ENCODE peak calls at places on chromosomes 12 and 14, in four cellular contexts. T is H1, E is IMR-90, H is mesendoderm. C is an unnamed sample.

GRCh38 chr14:104137297-104138097 is 890 bp upstream of the KIF26A start:
- DNase-seq in T (peak; percentile 94), E (peak; percentile 4), H (peak; percentile 92), C (peak; percentile 84)

GRCh38 chr14:92542766-92543554 is 29.4 kb downstream of the RIN3 start:
- DNase-seq in T (no peak), E (no peak), H (no peak), C (no peak)

GRCh38 chr12:109130755-109131521 is 14.6 kb downstream of the ACACB start:
- DNase-seq in T (no peak), E (no peak), H (no peak), C (no peak)

GRCh38 chr12:66620026-66620425 is 58.9 kb downstream of the GRIP1 start:
- DNase-seq in T (no peak), E (no peak), H (no peak), C (no peak)

GRCh38 chr14:30990766-30991165 is 34.7 kb upstream of the AP4S1 start:
- DNase-seq in T (no peak), E (peak; percentile 54), H (no peak), C (no peak)

GRCh38 chr12:91529829-91530228 is 347.2 kb upstream of the DCN start:
- DNase-seq in T (no peak), E (no peak), H (no peak), C (no peak)

GRCh38 chr12:123120452-123121166 is 30.3 kb downstream of the PITPNM2 start:
- DNase-seq in T (no peak), E (no peak), H (no peak), C (no peak)

GRCh38 chr14:75646762-75647161 is 13.9 kb downstream of the ERG28 start:
- DNase-seq in T (no peak), E (no peak), H (no peak), C (no peak)

DNA sequence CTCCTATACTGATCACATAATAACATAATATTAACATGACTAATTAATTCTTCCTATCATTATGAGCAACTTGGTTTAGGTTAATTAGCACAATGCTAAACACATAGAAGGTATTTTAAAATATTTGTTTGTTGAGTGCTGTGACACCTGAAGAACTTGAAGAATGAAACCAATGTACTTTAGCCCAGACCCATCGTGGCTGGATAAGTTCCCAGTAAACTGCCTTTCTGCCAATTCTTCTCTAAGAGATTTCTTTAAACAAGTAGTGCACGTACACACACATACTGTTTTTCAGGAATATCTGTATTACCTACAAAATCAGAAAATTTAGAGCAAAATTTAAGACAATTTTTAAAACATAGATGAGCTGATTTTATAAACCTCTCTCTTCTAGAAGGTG is 207.4 kb upstream of the SSTR1 start:
- DNase-seq in T (no peak), E (no peak), H (no peak), C (no peak)
- H4K5ac ChIP-seq in T (no peak overlapping the region), E (no peak overlapping the region), H (no peak overlapping the region), C (no peak overlapping the region)

DNA sequence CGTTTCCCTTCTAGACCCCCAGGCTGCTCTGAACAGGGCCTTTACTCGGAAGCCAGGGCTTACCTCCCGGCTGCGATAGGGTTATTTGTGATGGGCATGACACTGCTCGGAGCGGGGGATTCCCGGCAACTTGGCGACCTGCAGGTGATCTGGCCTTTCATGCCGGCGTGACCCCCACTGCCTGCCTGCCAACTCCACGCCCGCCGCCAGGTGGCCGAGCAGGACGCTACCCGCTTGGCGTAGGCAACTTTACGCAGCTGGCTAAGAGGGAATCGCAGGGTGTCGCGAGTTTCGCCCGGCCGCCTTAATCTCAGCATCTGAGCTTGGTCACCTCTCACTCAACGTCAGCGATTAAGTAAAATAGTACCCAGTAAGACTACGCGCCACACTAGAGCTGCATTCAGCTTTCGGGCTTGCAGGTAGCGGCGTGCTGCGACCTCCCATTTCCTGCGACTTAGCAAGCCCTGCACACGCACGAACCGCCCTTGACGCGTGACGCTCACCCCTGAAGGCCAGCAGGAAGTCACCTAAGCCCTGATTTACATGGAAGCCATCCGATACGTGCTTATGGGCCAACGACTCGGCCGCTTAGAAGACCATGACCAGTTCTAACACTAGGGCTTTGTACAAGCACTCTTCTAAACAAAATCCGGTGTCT is 33.3 kb downstream of the WBP11 start:
- DNase-seq in T (peak; percentile 91), E (peak; percentile 68), H (peak; percentile 95), C (peak; percentile 93)
- H2BK15ac ChIP-seq in T (no peak overlapping the region), E (no peak overlapping the region), H (no peak overlapping the region), C (no peak overlapping the region)

GRCh38 chr14:64465856-64466554 is 706 bp downstream of the AKAP5 start:
- DNase-seq in T (no peak), E (peak; percentile 61), H (peak; percentile 92), C (peak; percentile 60)

GRCh38 chr14:64464695-64465094 is 604 bp upstream of the AKAP5 start:
- DNase-seq in T (peak; percentile 57), E (no peak), H (peak; percentile 46), C (peak; percentile 50)

GRCh38 chr14:64467131-64467530 is 1.8 kb downstream of the AKAP5 start:
- DNase-seq in T (no peak), E (no peak), H (no peak), C (no peak)

GRCh38 chr14:64463873-64464272 is 1.4 kb upstream of the AKAP5 start:
- DNase-seq in T (no peak), E (no peak), H (no peak), C (no peak)

DNA sequence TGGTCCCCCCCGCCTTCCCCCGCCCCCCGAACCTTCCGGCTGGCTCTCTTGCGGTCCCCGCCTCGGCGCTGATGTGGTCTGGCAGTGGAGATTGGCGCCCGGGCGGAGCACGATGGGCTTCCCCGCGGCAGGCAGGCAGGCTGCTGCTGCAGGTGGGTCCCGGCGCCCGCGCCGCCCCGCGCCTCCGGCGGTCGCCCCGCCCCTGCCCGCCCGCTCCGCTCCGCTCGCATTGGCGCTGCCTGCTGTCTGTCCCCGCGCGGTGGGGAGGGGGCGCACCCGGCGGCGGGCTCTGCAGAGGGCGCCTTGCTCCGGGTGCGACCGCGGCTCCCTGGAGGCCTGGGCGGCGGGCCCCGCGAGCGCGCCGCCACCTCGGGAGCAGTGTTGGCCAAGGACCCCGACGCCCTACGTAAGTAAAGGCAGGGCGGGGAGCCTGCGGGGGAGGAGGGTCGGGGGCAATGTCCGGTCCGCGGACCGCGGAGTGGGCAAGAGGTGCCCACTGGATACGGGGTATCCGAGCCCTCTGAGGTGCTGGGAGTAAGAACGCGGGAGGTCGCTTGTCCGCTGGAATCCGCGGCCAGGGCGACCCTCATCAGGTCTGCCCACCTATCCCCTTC is at the start of gene AKAP5:
- DNase-seq in T (peak; percentile 91), E (peak; percentile 11), H (peak; percentile 85), C (peak; percentile 90)
- H3K27ac ChIP-seq in T (no peak within 1 kb of the TSS), E (peak within 1 kb of the TSS; percentile 5), H (no peak within 1 kb of the TSS), C (no peak within 1 kb of the TSS)

DNA sequence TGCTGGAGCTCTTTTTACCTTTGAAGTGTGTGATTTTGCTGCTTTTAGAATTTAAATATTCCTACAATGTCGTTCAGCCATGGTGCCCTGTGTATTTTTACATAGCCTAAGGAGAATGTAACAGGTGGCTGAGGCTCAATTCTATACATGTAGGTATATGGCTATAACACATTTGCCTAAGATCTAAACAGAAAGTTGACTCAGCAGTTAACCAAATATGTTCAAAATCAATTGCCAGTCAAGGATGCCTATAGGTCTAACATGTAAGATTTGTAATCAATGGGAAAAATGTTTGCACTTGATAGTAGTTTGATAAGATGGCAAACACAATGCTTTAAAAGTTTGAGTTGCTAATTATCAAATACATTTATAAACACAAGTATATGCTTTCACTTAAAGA is 8.2 kb downstream of the PAWR start:
- DNase-seq in T (no peak), E (no peak), H (no peak), C (no peak)
- H4K5ac ChIP-seq in T (no peak overlapping the region), E (no peak overlapping the region), H (no peak overlapping the region), C (no peak overlapping the region)

C was measured in H9.